ENCODE peak calls at places on chromosomes 1 and 21, in ten cellular contexts. O is AG08395; W is AG10803; J is cerebellum; U is colonic mucosa; M is effector memory CD8-positive, alpha-beta T cell; N is HFFc6; K is NCI-H69; T is amniotic stem cell; L is NCI-H1436. V is an unnamed sample.

GRCh38 chr1:20290624-20291597 is at the start of gene VWA5B1:
- DNase-seq in O (no peak), W (no peak), J (no peak), U (no peak), M (no peak), N (no peak), K (peak), T (no peak), L (peak), V (no peak)

GRCh38 chr21:30408782-30409494 is 13.1 kb downstream of the KRTAP13-1 start:
- DNase-seq in O (peak), W (peak), J (no peak), U (peak), M (no peak), N (no peak), K (peak), T (no peak), L (peak), V (peak)

GRCh38 chr1:24179251-24179895 is 7.7 kb downstream of the IFNLR1 start:
- DNase-seq in O (no peak), W (no peak), J (no peak), U (no peak), M (no peak), N (no peak), K (no peak), T (no peak), L (no peak), V (no peak)

GRCh38 chr1:157419845-157420542 is 132.3 kb downstream of the FCRL5 start:
- DNase-seq in O (no peak), W (no peak), J (no peak), U (no peak), M (no peak), N (no peak), K (no peak), T (no peak), L (no peak), V (no peak)

GRCh38 chr1:93798301-93798700 is 80.7 kb downstream of the DNTTIP2 start:
- DNase-seq in O (peak), W (peak), J (no peak), U (no peak), M (no peak), N (peak), K (no peak), T (no peak), L (no peak), V (no peak)

GRCh38 chr1:147223740-147224615 is 1.2 kb downstream of the FMO5 start:
- DNase-seq in O (no peak), W (no peak), J (no peak), U (no peak), M (no peak), N (no peak), K (peak), T (no peak), L (peak), V (no peak)

GRCh38 chr1:153734380-153735089 is 6.7 kb downstream of the INTS3 start:
- DNase-seq in O (no peak), W (no peak), J (no peak), U (no peak), M (no peak), N (no peak), K (peak), T (no peak), L (no peak), V (no peak)

GRCh38 chr1:7953850-7954609 is 7.5 kb upstream of the PARK7 start:
- DNase-seq in O (peak), W (peak), J (peak), U (peak), M (peak), N (no peak), K (peak), T (no peak), L (peak), V (no peak)

GRCh38 chr1:63679076-63679475 is 85.9 kb downstream of the PGM1 start:
- DNase-seq in O (peak), W (peak), J (no peak), U (no peak), M (no peak), N (no peak), K (no peak), T (no peak), L (no peak), V (no peak)

GRCh38 chr1:55446351-55446750 is 231.2 kb upstream of the USP24 start:
- DNase-seq in O (peak), W (peak), J (no peak), U (no peak), M (no peak), N (peak), K (no peak), T (no peak), L (no peak), V (no peak)

GRCh38 chr21:42091899-42092508 is 20.9 kb downstream of the UMODL1 start:
- DNase-seq in O (no peak), W (no peak), J (no peak), U (no peak), M (no peak), N (no peak), K (peak), T (no peak), L (no peak), V (no peak)

GRCh38 chr1:227998374-227999055 is 8.3 kb upstream of the WNT3A start:
- DNase-seq in O (no peak), W (no peak), J (no peak), U (no peak), M (no peak), N (no peak), K (no peak), T (no peak), L (no peak), V (peak)

GRCh38 chr1:6623269-6623965 is 1.3 kb upstream of the THAP3 start:
- DNase-seq in O (no peak), W (no peak), J (no peak), U (no peak), M (no peak), N (peak), K (no peak), T (no peak), L (no peak), V (no peak)

GRCh38 chr1:46673749-46674182 is 2.1 kb downstream of the TEX38 start:
- DNase-seq in O (no peak), W (no peak), J (no peak), U (no peak), M (no peak), N (peak), K (no peak), T (no peak), L (no peak), V (no peak)

GRCh38 chr21:22352088-22352487 is 1353.9 kb downstream of the NCAM2 start:
- DNase-seq in O (no peak), W (no peak), J (no peak), U (no peak), M (no peak), N (no peak), K (no peak), T (no peak), L (no peak), V (peak)

GRCh38 chr1:55055084-55055882 is 15.9 kb downstream of the PCSK9 start:
- DNase-seq in O (no peak), W (peak), J (no peak), U (no peak), M (no peak), N (no peak), K (no peak), T (no peak), L (no peak), V (no peak)

GRCh38 chr1:160748877-160749269 is 9.8 kb downstream of the SLAMF7 start:
- DNase-seq in O (no peak), W (no peak), J (no peak), U (no peak), M (no peak), N (no peak), K (no peak), T (no peak), L (no peak), V (no peak)

GRCh38 chr1:154095456-154095855 is 59.4 kb downstream of the NUP210L start:
- DNase-seq in O (no peak), W (no peak), J (no peak), U (no peak), M (no peak), N (no peak), K (no peak), T (no peak), L (no peak), V (no peak)

GRCh38 chr1:18921506-18922251 is 19.3 kb upstream of the ALDH4A1 start:
- DNase-seq in O (no peak), W (no peak), J (no peak), U (no peak), M (no peak), N (no peak), K (no peak), T (no peak), L (no peak), V (no peak)

GRCh38 chr1:41493117-41493536 is 8.6 kb upstream of the EDN2 start:
- DNase-seq in O (peak), W (peak), J (no peak), U (no peak), M (no peak), N (peak), K (no peak), T (peak), L (no peak), V (peak)

GRCh38 chr21:41419921-41420862 is 5.8 kb upstream of the MX1 start:
- DNase-seq in O (peak), W (peak), J (peak), U (peak), M (peak), N (peak), K (peak), T (peak), L (peak), V (peak)

GRCh38 chr1:36448530-36449051 is 1.7 kb downstream of the OSCP1 start:
- DNase-seq in O (no peak), W (no peak), J (no peak), U (no peak), M (no peak), N (no peak), K (peak), T (no peak), L (no peak), V (no peak)

GRCh38 chr1:154329152-154329521 is 3.8 kb downstream of the ATP8B2 start:
- DNase-seq in O (no peak), W (peak), J (peak), U (no peak), M (no peak), N (no peak), K (peak), T (no peak), L (no peak), V (no peak)

GRCh38 chr1:208213786-208214185 is 30.4 kb downstream of the PLXNA2 start:
- DNase-seq in O (no peak), W (no peak), J (no peak), U (no peak), M (no peak), N (no peak), K (no peak), T (no peak), L (no peak), V (no peak)

GRCh38 chr1:154492115-154492514 is 9.9 kb upstream of the TDRD10 start:
- DNase-seq in O (no peak), W (no peak), J (no peak), U (no peak), M (no peak), N (no peak), K (no peak), T (no peak), L (no peak), V (no peak)

GRCh38 chr1:103514920-103515503 is 10.5 kb upstream of the RNPC3 start:
- DNase-seq in O (peak), W (peak), J (peak), U (no peak), M (peak), N (peak), K (peak), T (no peak), L (peak), V (peak)

GRCh38 chr1:53644909-53645689 is 93.9 kb downstream of the GLIS1 start:
- DNase-seq in O (peak), W (no peak), J (no peak), U (no peak), M (no peak), N (no peak), K (no peak), T (no peak), L (no peak), V (no peak)

GRCh38 chr1:41122851-41123518 is 101.5 kb upstream of the SLFNL1 start:
- DNase-seq in O (peak), W (peak), J (no peak), U (peak), M (no peak), N (peak), K (peak), T (peak), L (no peak), V (peak)

GRCh38 chr1:54904476-54905048 is 17.6 kb upstream of the DHCR24 start:
- DNase-seq in O (peak), W (peak), J (no peak), U (no peak), M (no peak), N (peak), K (peak), T (peak), L (no peak), V (no peak)

GRCh38 chr1:200438911-200439310 is 29.1 kb upstream of the ZNF281 start:
- DNase-seq in O (peak), W (peak), J (no peak), U (no peak), M (no peak), N (peak), K (no peak), T (no peak), L (peak), V (peak)

GRCh38 chr1:183267646-183268431 is 81.8 kb downstream of the LAMC2 start:
- DNase-seq in O (peak), W (peak), J (no peak), U (no peak), M (no peak), N (peak), K (no peak), T (peak), L (no peak), V (no peak)

GRCh38 chr1:64112281-64112680 is 91.1 kb upstream of the UBE2U start:
- DNase-seq in O (peak), W (peak), J (no peak), U (no peak), M (no peak), N (peak), K (no peak), T (peak), L (no peak), V (peak)

GRCh38 chr21:29496337-29496736 is 197.6 kb downstream of the BACH1 start:
- DNase-seq in O (no peak), W (no peak), J (no peak), U (no peak), M (no peak), N (no peak), K (no peak), T (no peak), L (no peak), V (no peak)